ENCODE peak calls at places on chromosomes 5 and 9, in four cellular contexts. D is A549, A is HepG2, K is GM12878. V is an unnamed sample.

GRCh38 chr5:177529247-177529901 is 12.6 kb upstream of the DDX41 start:
- DNase-seq in A (no peak), K (no peak), D (no peak), V (peak)

GRCh38 chr5:167049043-167049663 is 1242.3 kb upstream of the WWC1 start:
- DNase-seq in D (peak), A (peak), K (no peak), V (peak)

GRCh38 chr9:33165263-33166151 is 1.6 kb downstream of the B4GALT1 start:
- DNase-seq in K (peak), A (peak), D (peak), V (peak)

GRCh38 chr5:25489834-25490538 is 845.2 kb upstream of the CDH10 start:
- DNase-seq in A (peak), K (no peak), D (no peak), V (no peak)

GRCh38 chr5:163409384-163409783 is 28.0 kb upstream of the CCNG1 start:
- DNase-seq in A (no peak), D (no peak), K (no peak), V (no peak)

GRCh38 chr9:92424340-92424739 is at the start of gene OMD:
- DNase-seq in A (no peak), D (no peak), K (no peak), V (no peak)

GRCh38 chr9:126363250-126363649 is 36.6 kb downstream of the MVB12B start:
- DNase-seq in D (no peak), K (no peak), A (no peak), V (no peak)

GRCh38 chr9:127580371-127580770 is 31.7 kb upstream of the STXBP1 start:
- DNase-seq in K (no peak), D (no peak), A (no peak), V (no peak)

GRCh38 chr9:14205463-14205862 is 108.5 kb downstream of the NFIB start:
- DNase-seq in A (no peak), D (peak), K (no peak), V (no peak)

GRCh38 chr9:133990366-133991210 is 1.5 kb downstream of the VAV2 start:
- DNase-seq in D (peak), K (no peak), A (peak), V (no peak)

GRCh38 chr5:88883566-88884434 is 816 bp upstream of the MEF2C start:
- DNase-seq in A (no peak), D (no peak), K (no peak), V (peak)

GRCh38 chr5:150496534-150496933 is 11.4 kb upstream of the NDST1 start:
- DNase-seq in K (no peak), A (no peak), D (no peak), V (no peak)

GRCh38 chr9:34891386-34891785 is 66.7 kb upstream of the PHF24 start:
- DNase-seq in D (no peak), A (no peak), K (no peak), V (no peak)

GRCh38 chr5:138536665-138537315 is 6.2 kb downstream of the ETF1 start:
- DNase-seq in A (peak), K (no peak), D (no peak), V (peak)

GRCh38 chr5:90402521-90403255 is 6.9 kb downstream of the CETN3 start:
- DNase-seq in A (no peak), D (no peak), K (no peak), V (no peak)

GRCh38 chr9:113957778-113958430 is 81.8 kb downstream of the ZNF618 start:
- DNase-seq in A (no peak), K (no peak), D (peak), V (no peak)

GRCh38 chr5:113319256-113320053 is 115.3 kb downstream of the TSSK1B start:
- DNase-seq in K (no peak), D (no peak), A (no peak), V (no peak)

GRCh38 chr9:112624711-112625707 is 92.9 kb downstream of the INIP start:
- DNase-seq in D (no peak), K (no peak), A (no peak), V (no peak)

GRCh38 chr9:117936185-117936758 is 232.1 kb downstream of the TLR4 start:
- DNase-seq in D (no peak), K (peak), A (no peak), V (no peak)

GRCh38 chr5:172770374-172770674 is 671 bp downstream of the DUSP1 start:
- DNase-seq in D (no peak), A (no peak), K (no peak), V (no peak)

GRCh38 chr5:179969110-179969509 is 61.4 kb upstream of the TBC1D9B start:
- DNase-seq in A (no peak), D (no peak), K (no peak), V (no peak)

GRCh38 chr9:124079176-124079925 is 67.8 kb downstream of the LHX2 start:
- DNase-seq in K (no peak), D (no peak), A (peak), V (no peak)

GRCh38 chr9:92668746-92669526 is 995 bp downstream of the IPPK start:
- DNase-seq in A (peak), K (no peak), D (peak), V (peak)

GRCh38 chr5:88660947-88661869 is 221.8 kb downstream of the MEF2C start:
- DNase-seq in A (no peak), D (peak), K (no peak), V (peak)

GRCh38 chr9:124190761-124191160 is 67.0 kb upstream of the NEK6 start:
- DNase-seq in D (no peak), A (peak), K (no peak), V (no peak)

GRCh38 chr9:95070549-95071021 is 246.9 kb downstream of the FANCC start:
- DNase-seq in A (peak), D (no peak), K (no peak), V (no peak)

GRCh38 chr5:97042981-97043380 is 99.4 kb downstream of the LIX1 start:
- DNase-seq in K (no peak), D (no peak), A (no peak), V (no peak)

GRCh38 chr5:170651902-170652301 is 131.6 kb upstream of the GABRP start:
- DNase-seq in D (no peak), K (no peak), A (no peak), V (no peak)

GRCh38 chr5:14164764-14165163 is 21.6 kb downstream of the TRIO start:
- DNase-seq in A (no peak), K (no peak), D (no peak), V (no peak)

GRCh38 chr5:73625314-73625904 is 587 bp upstream of the ARHGEF28 start:
- DNase-seq in A (no peak), D (peak), K (no peak), V (no peak)

GRCh38 chr9:37300620-37301368 is 121.7 kb upstream of the GRHPR start:
- DNase-seq in D (no peak), K (no peak), A (no peak), V (no peak)

GRCh38 chr5:55829956-55830355 is 21.2 kb upstream of the IL31RA start:
- DNase-seq in D (no peak), K (peak), A (no peak), V (no peak)

GRCh38 chr9:124770359-124771020 is 621 bp downstream of the NR6A1 start:
- DNase-seq in A (no peak), D (peak), K (no peak), V (peak)

GRCh38 chr5:140327589-140327988 is 18.8 kb downstream of the HBEGF start:
- DNase-seq in A (peak), D (no peak), K (no peak), V (no peak)

GRCh38 chr5:135181653-135182052 is 147.6 kb upstream of the PITX1 start:
- DNase-seq in A (no peak), D (no peak), K (no peak), V (no peak)
- TF ChIP-seq CTCF in A (no peak), D (no peak), K (no peak), V (no peak)

DNA sequence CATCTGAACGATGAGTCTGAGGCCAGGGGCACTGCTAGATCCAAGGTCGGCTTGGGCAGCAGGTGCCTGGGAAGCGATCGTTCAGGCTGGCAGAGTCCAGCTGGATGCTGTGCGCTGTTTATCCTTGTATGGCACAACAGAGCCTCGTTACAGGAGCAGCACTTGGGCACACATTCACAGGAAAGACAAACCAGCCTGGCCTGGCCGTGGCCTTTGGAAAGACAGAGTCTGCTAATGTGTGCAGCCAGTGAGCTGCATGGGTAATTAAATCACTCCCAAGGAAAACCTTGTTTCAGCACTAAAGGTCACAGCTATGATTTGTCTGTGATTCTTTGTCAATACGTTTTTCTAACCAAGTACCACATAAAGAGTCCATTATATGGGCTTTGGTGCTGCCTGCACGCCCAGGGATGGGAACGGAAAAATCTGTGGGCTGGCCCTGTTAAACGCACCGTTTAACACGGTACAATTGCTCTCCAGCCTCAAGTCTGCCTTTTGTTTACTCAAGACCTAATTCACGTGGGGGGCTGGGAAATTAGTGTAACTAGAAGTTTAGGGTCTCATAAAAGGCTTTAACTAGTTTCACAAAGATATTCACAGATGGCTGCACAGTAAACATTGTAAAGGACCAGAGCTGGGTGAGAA is 509.3 kb downstream of the KDM4C start:
- DNase-seq in K (no peak), D (no peak), A (no peak), V (no peak)
- TF ChIP-seq POLR2AphosphoS2 in K (no peak), D (no peak), A (no peak), V (no peak)

DNA sequence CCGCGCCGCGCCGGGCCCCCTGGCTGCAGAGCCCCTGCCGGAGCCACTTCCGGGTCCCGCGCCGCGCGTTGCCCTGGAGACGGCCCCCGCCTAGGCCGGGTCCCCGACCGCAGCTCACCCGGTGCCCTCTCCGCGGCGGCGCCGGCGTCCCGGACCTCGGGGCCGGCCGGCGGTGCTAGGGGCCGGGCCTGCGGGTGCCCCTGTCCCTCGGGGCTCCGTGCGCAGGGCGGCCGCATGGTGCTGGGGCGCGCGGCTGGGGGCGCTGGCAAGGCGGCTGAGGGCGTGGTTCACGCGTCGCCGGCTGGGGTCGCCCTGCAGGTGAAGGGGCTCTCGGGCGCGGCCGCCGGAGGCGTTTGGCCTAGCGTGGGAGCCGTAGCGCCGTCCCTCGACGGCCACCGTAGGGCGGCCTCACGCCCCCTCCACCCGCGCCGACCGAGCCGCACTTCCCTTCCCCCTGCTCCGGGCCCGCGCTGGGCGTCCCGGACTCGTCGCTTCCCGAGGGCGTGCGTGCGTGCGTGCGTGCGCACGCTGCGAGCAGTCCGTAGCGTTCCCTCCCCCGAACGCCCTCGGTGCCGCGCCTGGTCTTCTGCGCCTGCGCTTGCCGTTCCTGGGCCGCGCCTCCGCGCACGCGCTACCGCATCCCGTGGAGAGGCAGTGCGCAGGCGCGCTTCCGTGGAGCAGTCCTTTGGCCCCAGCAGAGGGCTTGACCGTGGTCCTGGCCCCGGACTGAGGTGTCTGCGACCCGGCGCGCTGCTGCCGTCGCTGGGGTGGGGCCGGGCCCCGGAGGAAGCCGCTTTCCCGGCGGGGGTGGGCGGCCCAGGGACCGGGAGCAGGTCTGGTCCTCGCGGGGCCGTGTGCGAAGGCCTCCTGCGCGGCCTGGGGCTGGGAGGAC is at the start of gene TMEM250:
- DNase-seq in K (peak), A (peak), D (peak), V (peak)
- TF ChIP-seq CTCF in K (peak), A (peak), D (no peak), V (peak)

DNA sequence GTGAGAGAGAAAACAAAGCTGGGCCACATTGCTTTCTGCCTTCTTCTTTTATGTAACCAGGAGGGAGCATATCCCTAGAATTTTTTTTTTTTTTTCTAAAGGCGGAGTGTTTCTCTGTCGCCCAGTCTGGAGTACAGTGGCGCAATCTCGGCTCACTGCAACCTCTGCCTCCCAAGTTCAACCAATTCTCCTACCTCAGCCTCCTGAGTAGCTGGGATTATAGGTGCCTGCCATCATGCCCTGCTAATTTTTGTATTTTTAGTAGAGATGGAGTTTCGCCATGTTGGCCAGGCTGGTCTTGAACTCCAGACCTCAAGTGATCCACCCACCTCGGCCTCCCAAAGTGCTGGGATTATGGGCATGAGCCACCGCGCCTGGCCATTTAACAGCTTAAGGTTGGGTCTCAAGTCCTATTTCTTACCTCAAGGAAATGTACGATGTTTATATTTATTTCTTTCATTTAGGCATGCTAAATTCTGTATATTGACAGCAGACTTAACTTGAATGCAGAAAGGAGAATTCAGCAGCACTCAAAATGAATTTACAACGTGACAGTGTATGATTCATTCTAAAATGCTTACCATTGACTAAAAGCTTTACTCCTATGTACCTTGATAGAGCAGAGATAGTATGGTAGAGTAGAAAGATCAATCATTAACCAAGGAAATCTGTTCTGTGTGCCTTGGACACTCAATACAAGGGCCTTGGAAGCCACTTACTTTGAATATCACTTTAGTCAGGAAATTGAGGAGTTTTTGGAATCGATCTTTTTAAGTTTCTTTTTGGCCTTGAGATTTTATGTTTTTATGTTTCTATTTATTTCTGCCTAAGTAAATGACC is 100.9 kb downstream of the F2RL2 start:
- DNase-seq in K (no peak), D (no peak), A (peak), V (no peak)
- TF ChIP-seq POLR2AphosphoS2 in K (no peak), D (no peak), A (no peak), V (no peak)

GRCh38 chr9:96691326-96691725 is 36.2 kb upstream of the PRXL2C start:
- DNase-seq in K (no peak), D (no peak), A (no peak), V (no peak)

GRCh38 chr9:96680812-96681499 is 25.8 kb upstream of the PRXL2C start:
- DNase-seq in A (no peak), D (no peak), K (no peak), V (peak)

GRCh38 chr9:96688745-96689464 is 33.8 kb upstream of the PRXL2C start:
- DNase-seq in K (no peak), A (no peak), D (no peak), V (no peak)

GRCh38 chr9:96688215-96688614 is 33.1 kb upstream of the PRXL2C start:
- DNase-seq in D (no peak), A (no peak), K (no peak), V (no peak)

DNA sequence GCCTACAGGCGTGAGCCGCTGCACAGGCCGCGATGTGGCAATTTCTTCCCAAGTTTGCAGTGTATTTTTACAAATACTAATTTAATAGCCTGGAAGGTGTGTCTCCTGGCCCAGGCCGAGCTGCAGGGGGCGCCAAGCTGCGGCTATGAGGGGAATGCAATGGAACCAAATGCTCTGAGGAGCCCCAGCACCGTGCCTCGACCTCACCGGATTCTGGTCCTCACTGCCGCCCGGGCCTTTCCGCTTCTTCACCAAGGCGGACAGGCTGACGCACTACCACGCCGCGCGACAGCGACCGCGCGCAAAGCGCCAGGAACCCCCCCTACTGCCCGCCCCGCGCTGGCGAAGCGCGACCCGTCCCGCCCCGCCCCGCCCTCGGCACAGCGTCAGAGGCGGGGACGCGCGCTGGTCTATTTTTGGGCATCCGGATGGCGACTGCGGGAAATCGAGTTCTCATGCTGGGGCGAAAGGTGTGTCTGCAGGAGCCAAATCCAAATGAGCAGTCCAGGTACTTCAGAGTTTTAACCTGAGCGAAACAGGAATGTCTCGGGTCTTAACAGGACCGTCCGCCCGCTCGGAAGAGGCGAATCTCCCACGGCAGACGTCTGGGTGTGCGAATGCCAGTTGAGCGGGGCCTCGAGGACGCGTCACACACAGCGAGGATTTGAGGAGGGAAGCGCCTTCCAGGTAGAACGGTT is 31.7 kb upstream of the PRXL2C start:
- DNase-seq in D (peak), A (no peak), K (no peak), V (no peak)
- TF ChIP-seq CTCF in D (peak), A (peak), K (no peak), V (no peak)

DNA sequence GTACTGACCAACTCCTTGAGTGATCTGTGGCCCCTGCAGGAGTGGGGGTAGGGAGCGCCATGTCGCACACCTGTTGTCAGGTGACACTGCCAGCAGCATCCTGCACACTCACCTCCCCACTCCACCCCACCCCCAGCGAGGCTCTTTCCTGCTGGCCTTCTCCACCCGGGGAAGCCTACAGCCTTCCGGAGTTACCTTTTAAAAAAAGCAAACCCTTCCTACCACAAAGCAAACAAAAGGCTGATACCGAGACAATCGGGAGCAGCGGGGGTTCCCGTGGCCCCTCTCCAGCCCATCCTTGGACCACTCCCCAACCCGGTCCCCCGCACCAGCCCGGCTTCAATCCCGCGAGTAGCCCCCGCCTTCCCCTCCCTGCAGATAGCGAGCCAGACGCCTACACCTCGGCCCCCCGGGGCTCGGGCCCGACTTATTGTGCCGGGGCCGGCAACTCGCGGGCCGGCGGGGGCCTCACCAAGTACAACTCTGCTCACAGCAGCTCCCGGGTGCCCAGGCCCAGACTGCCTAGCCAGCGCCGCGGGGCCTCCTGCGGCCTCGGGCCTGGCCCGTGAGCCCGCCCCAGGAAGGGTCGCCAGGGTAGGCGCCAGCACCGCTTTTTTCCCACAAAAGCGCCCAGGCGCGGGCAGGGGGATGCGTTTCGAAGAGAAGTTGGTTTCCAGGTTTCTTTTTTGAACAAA is 724 bp downstream of the MACROH2A1 start:
- DNase-seq in D (peak), A (peak), K (no peak), V (peak)
- TF ChIP-seq POLR2AphosphoS2 in D (no peak), A (no peak), K (no peak), V (no peak)

GRCh38 chr9:106648799-106649198 is 214.2 kb upstream of the ZNF462 start:
- DNase-seq in A (no peak), K (no peak), D (no peak), V (no peak)
- TF ChIP-seq CTCF in A (no peak), K (peak), D (peak), V (no peak)

GRCh38 chr9:76528056-76528455 is 69.1 kb downstream of the GCNT1 start:
- DNase-seq in A (no peak), K (no peak), D (no peak), V (no peak)
- TF ChIP-seq POLR2AphosphoS2 in A (no peak), K (no peak), D (no peak), V (no peak)

GRCh38 chr9:116646661-116647514 is 40.2 kb upstream of the TRIM32 start:
- DNase-seq in K (no peak), D (peak), A (peak), V (peak)
- TF ChIP-seq CTCF in K (peak), D (peak), A (peak), V (peak)

V was measured in K562.